ENCODE peak calls at places on chromosome X, in ten cellular contexts. H is fibroblast of the aortic adventitia; S is esophagus squamous epithelium; M is CD8-positive, alpha-beta T cell; E is heart left ventricle; D is psoas muscle; P is AG04450; Y is OCI-LY7; I is tibial artery; A is fibroblast of pulmonary artery. K is an unnamed sample.

GRCh38 chrX:132033166-132033565 is 10.1 kb downstream of the STK26 start:
- DNase-seq in H (no peak), S (no peak), M (no peak), E (no peak), D (no peak), P (no peak), Y (no peak), I (no peak), A (no peak), K (no peak)

GRCh38 chrX:39171686-39172085 is 370.4 kb downstream of the MID1IP1 start:
- DNase-seq in H (no peak), S (no peak), M (no peak), E (no peak), D (no peak), P (no peak), Y (no peak), I (no peak), A (no peak), K (no peak)

GRCh38 chrX:51459125-51459524 is 37.3 kb downstream of the NUDT11 start:
- DNase-seq in H (peak; percentile 32), S (no peak), M (no peak), E (no peak), D (no peak), P (no peak), Y (peak; percentile 54), I (no peak), A (peak; percentile 35), K (no peak)

GRCh38 chrX:10600479-10600878 is 19.9 kb downstream of the MID1 start:
- DNase-seq in H (no peak), S (no peak), M (no peak), E (no peak), D (no peak), P (no peak), Y (no peak), I (no peak), A (no peak), K (no peak)

GRCh38 chrX:100649550-100650356 is 5.8 kb downstream of the SRPX2 start:
- DNase-seq in H (peak; percentile 87), S (no peak), M (no peak), E (peak; percentile 70), D (peak; percentile 87), P (peak; percentile 78), Y (no peak), I (peak; percentile 83), A (peak; percentile 95), K (peak; percentile 59)

GRCh38 chrX:119887721-119888425 is 7.8 kb upstream of the AKAP14 start:
- DNase-seq in H (no peak), S (no peak), M (peak; percentile 16), E (peak; percentile 60), D (peak; percentile 68), P (no peak), Y (peak; percentile 60), I (no peak), A (peak; percentile 52), K (no peak)

GRCh38 chrX:40866878-40867277 is 131.5 kb upstream of the MED14 start:
- DNase-seq in H (peak; percentile 63), S (no peak), M (no peak), E (no peak), D (no peak), P (no peak), Y (no peak), I (no peak), A (peak; percentile 24), K (no peak)

GRCh38 chrX:776529-777230 is 146.1 kb downstream of the SHOX start:
- DNase-seq in H (no peak), S (no peak), M (no peak), E (no peak), D (no peak), P (no peak), Y (no peak), I (peak; percentile 45), A (no peak), K (no peak)

GRCh38 chrX:100677616-100678181 is 33.7 kb downstream of the SRPX2 start:
- DNase-seq in H (peak; percentile 49), S (no peak), M (no peak), E (no peak), D (no peak), P (no peak), Y (no peak), I (no peak), A (peak; percentile 65), K (peak; percentile 11)

GRCh38 chrX:94831364-94831763 is 1157.4 kb downstream of the FAM133A start:
- DNase-seq in H (peak; percentile 39), S (no peak), M (no peak), E (no peak), D (no peak), P (no peak), Y (no peak), I (no peak), A (peak; percentile 11), K (no peak)
- TF ChIP-seq CTCF in H (peak; percentile 56), S (no peak), M (no peak), E (peak; percentile 37), D (peak; percentile 26), P (peak; percentile 19), Y (peak; percentile 49), I (no peak), A (peak; percentile 22), K (no peak)

GRCh38 chrX:137566746-137567473 is 983 bp downstream of the ZIC3 start:
- DNase-seq in H (no peak), S (no peak), M (no peak), E (no peak), D (no peak), P (no peak), Y (no peak), I (no peak), A (no peak), K (no peak)

GRCh38 chrX:137565318-137565904 is 516 bp upstream of the ZIC3 start:
- DNase-seq in H (no peak), S (no peak), M (no peak), E (no peak), D (no peak), P (no peak), Y (no peak), I (no peak), A (no peak), K (no peak)

GRCh38 chrX:137563681-137564651 is 2.0 kb upstream of the ZIC3 start:
- DNase-seq in H (no peak), S (no peak), M (no peak), E (no peak), D (no peak), P (no peak), Y (no peak), I (no peak), A (no peak), K (no peak)

GRCh38 chrX:137567474-137568232 is 1.7 kb downstream of the ZIC3 start:
- DNase-seq in H (no peak), S (no peak), M (no peak), E (no peak), D (no peak), P (no peak), Y (no peak), I (no peak), A (no peak), K (no peak)

GRCh38 chrX:137565921-137566745 is at the start of gene ZIC3:
- DNase-seq in H (peak; percentile 2), S (no peak), M (no peak), E (peak; percentile 69), D (peak; percentile 82), P (no peak), Y (no peak), I (peak; percentile 74), A (peak; percentile 17), K (peak; percentile 57)
- H3K4me3 ChIP-seq in H (peak within 1 kb of the TSS; percentile 39), S (peak within 1 kb of the TSS; percentile 55), M (peak within 1 kb of the TSS; percentile 11), E (peak within 1 kb of the TSS; percentile 57), D (peak within 1 kb of the TSS; percentile 73), P (no peak within 1 kb of the TSS), Y (no peak within 1 kb of the TSS), I (peak within 1 kb of the TSS; percentile 59), A (peak within 1 kb of the TSS; percentile 37), K (peak within 1 kb of the TSS; percentile 66)

GRCh38 chrX:56802428-56802827 is 73.4 kb downstream of the NBDY start:
- DNase-seq in H (no peak), S (no peak), M (no peak), E (no peak), D (peak; percentile 57), P (no peak), Y (no peak), I (no peak), A (no peak), K (no peak)

GRCh38 chrX:56800307-56800706 is 71.3 kb downstream of the NBDY start:
- DNase-seq in H (no peak), S (no peak), M (no peak), E (no peak), D (no peak), P (no peak), Y (no peak), I (no peak), A (no peak), K (no peak)

GRCh38 chrX:56798866-56799864 is 70.1 kb downstream of the NBDY start:
- DNase-seq in H (peak; percentile 70), S (no peak), M (no peak), E (peak; percentile 40), D (peak; percentile 62), P (no peak), Y (no peak), I (no peak), A (no peak), K (no peak)

GRCh38 chrX:56802921-56803848 is 74.1 kb downstream of the NBDY start:
- DNase-seq in H (peak; percentile 93), S (no peak), M (peak; percentile 35), E (peak; percentile 81), D (peak; percentile 94), P (no peak), Y (no peak), I (no peak), A (peak; percentile 75), K (peak; percentile 73)

DNA sequence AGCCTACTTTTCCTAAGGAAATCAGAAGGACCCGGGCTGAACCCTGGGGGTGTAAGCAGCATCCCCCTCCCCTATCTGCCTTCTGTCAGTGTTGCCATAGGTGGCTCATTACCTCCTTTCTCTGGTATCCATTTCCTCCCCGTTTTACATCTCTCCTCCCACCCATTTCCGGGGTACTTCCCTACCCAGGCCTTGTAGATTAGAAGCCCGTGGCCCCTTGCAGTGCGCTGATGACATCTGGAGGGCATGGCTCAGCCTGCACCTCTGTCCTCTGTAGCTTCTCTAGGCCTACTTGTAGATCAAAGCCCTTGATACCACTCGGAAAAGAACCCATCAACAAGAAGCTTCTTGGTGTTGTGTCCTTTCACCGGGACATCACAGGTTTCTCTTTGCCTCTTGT is 71.8 kb downstream of the NBDY start:
- DNase-seq in H (no peak), S (no peak), M (no peak), E (no peak), D (no peak), P (no peak), Y (peak; percentile 65), I (no peak), A (peak; percentile 14), K (no peak)
- TF ChIP-seq CTCF in H (no peak), S (no peak), M (no peak), E (no peak), D (no peak), P (no peak), Y (peak; percentile 34), I (no peak), A (no peak), K (no peak)

GRCh38 chrX:151538190-151539122 is 25.0 kb upstream of the PASD1 start:
- DNase-seq in H (no peak), S (no peak), M (no peak), E (no peak), D (no peak), P (no peak), Y (no peak), I (no peak), A (no peak), K (no peak)

DNA sequence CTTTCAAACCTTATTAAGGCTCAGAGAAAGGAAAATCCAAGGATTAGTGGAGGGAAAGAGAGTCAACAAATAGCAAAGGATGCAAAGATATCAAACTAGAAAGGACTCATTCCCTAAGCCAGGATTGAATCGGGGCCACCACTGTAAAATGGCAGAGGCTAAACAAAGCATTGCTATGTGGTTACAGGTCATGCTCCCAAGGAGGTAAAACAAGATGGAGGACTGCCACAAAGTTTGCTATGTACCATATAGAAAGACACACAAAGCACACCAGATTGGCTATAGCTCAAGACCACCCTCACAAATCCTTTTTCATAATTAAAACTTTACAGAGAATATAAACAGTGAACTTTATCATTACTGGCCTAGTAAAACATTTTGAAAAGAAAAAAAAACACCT is 25.9 kb upstream of the PASD1 start:
- DNase-seq in H (no peak), S (no peak), M (no peak), E (no peak), D (no peak), P (no peak), Y (no peak), I (no peak), A (no peak), K (no peak)
- H3K4me3 ChIP-seq in H (no peak overlapping the region), S (no peak overlapping the region), M (no peak overlapping the region), E (no peak overlapping the region), D (no peak overlapping the region), P (no peak overlapping the region), Y (no peak overlapping the region), I (no peak overlapping the region), A (no peak overlapping the region), K (no peak overlapping the region)

K was measured in astrocyte of the cerebellum.